ENCODE peak calls at places on chromosomes 16 and 17, in five cellular contexts. One of them, this sample, is unnamed.

GRCh38 chr17:4331614-4332013 is 34.9 kb downstream of the UBE2G1 start:
- ATAC-seq in WTC11: no peak
- ATAC-seq in left colon: no peak
- ATAC-seq in effector memory CD8-positive, alpha-beta T cell: no peak
- ATAC-seq in CD4-positive, alpha-beta T cell: no peak
- ATAC-seq in this sample: no peak

GRCh38 chr17:49843774-49844350 is 4.0 kb downstream of the TAC4 start:
- ATAC-seq in WTC11: peak
- ATAC-seq in left colon: peak
- ATAC-seq in effector memory CD8-positive, alpha-beta T cell: no peak
- ATAC-seq in CD4-positive, alpha-beta T cell: no peak
- ATAC-seq in this sample: no peak

GRCh38 chr16:4089251-4089810 is 26.9 kb downstream of the ADCY9 start:
- ATAC-seq in WTC11: no peak
- ATAC-seq in left colon: no peak
- ATAC-seq in effector memory CD8-positive, alpha-beta T cell: no peak
- ATAC-seq in CD4-positive, alpha-beta T cell: no peak
- ATAC-seq in this sample: no peak

GRCh38 chr17:75277664-75278071 is 6.6 kb upstream of the MIF4GD start:
- ATAC-seq in WTC11: no peak
- ATAC-seq in left colon: no peak
- ATAC-seq in effector memory CD8-positive, alpha-beta T cell: no peak
- ATAC-seq in CD4-positive, alpha-beta T cell: no peak
- ATAC-seq in this sample: no peak

GRCh38 chr16:79191933-79192332 is 408.6 kb downstream of the MAF start:
- ATAC-seq in WTC11: no peak
- ATAC-seq in left colon: no peak
- ATAC-seq in effector memory CD8-positive, alpha-beta T cell: no peak
- ATAC-seq in CD4-positive, alpha-beta T cell: no peak
- ATAC-seq in this sample: no peak

GRCh38 chr17:18933102-18934058 is 18.6 kb upstream of the SLC5A10 start:
- ATAC-seq in WTC11: no peak
- ATAC-seq in left colon: peak
- ATAC-seq in effector memory CD8-positive, alpha-beta T cell: peak
- ATAC-seq in CD4-positive, alpha-beta T cell: no peak
- ATAC-seq in this sample: peak

GRCh38 chr17:8859029-8859803 is 8.3 kb downstream of the PIK3R6 start:
- ATAC-seq in WTC11: no peak
- ATAC-seq in left colon: no peak
- ATAC-seq in effector memory CD8-positive, alpha-beta T cell: no peak
- ATAC-seq in CD4-positive, alpha-beta T cell: no peak
- ATAC-seq in this sample: no peak

GRCh38 chr17:38536661-38537060 is 69.1 kb downstream of the SRCIN1 start:
- ATAC-seq in WTC11: no peak
- ATAC-seq in left colon: no peak
- ATAC-seq in effector memory CD8-positive, alpha-beta T cell: no peak
- ATAC-seq in CD4-positive, alpha-beta T cell: no peak
- ATAC-seq in this sample: no peak

GRCh38 chr17:49681336-49681735 is 3.4 kb upstream of the SPOP start:
- ATAC-seq in WTC11: no peak
- ATAC-seq in left colon: no peak
- ATAC-seq in effector memory CD8-positive, alpha-beta T cell: no peak
- ATAC-seq in CD4-positive, alpha-beta T cell: no peak
- ATAC-seq in this sample: no peak

GRCh38 chr17:28968269-28968913 is 17.1 kb upstream of the PHF12 start:
- ATAC-seq in WTC11: peak
- ATAC-seq in left colon: no peak
- ATAC-seq in effector memory CD8-positive, alpha-beta T cell: no peak
- ATAC-seq in CD4-positive, alpha-beta T cell: no peak
- ATAC-seq in this sample: no peak

GRCh38 chr17:39094607-39095308 is 56.7 kb downstream of the PLXDC1 start:
- ATAC-seq in WTC11: no peak
- ATAC-seq in left colon: no peak
- ATAC-seq in effector memory CD8-positive, alpha-beta T cell: peak
- ATAC-seq in CD4-positive, alpha-beta T cell: peak
- ATAC-seq in this sample: no peak

This sample was measured in esophagus mucosa.